ENCODE peak calls at places on chromosomes 1 and 21, in six cellular contexts. D is keratinocyte, Q is endothelial cell, L is tibial artery, R is GM12864, Z is cardiac muscle cell. F is an unnamed sample.

GRCh38 chr1:51768971-51769601 is 109.4 kb downstream of the NRDC start:
- DNase-seq in R (peak; percentile 34), D (no peak), L (no peak), Z (peak; percentile 81), Q (no peak), F (peak; percentile 60)

GRCh38 chr1:161810780-161811179 is 44.7 kb downstream of the ATF6 start:
- DNase-seq in D (no peak), Q (no peak), L (no peak), R (no peak), Z (no peak), F (no peak)

GRCh38 chr1:19154876-19155275 is 55.2 kb downstream of the UBR4 start:
- DNase-seq in Z (no peak), L (no peak), R (no peak), Q (no peak), D (no peak), F (no peak)

GRCh38 chr1:232162001-232162400 is 467.9 kb downstream of the SIPA1L2 start:
- DNase-seq in R (no peak), L (no peak), Z (no peak), Q (no peak), D (no peak), F (no peak)

GRCh38 chr1:19220080-19220846 is 10.2 kb upstream of the UBR4 start:
- DNase-seq in L (peak; percentile 24), Z (no peak), Q (no peak), D (no peak), R (no peak), F (no peak)

GRCh38 chr1:33736496-33736895 is 127.4 kb upstream of the HMGB4 start:
- DNase-seq in Z (no peak), D (no peak), L (no peak), R (no peak), Q (no peak), F (no peak)

GRCh38 chr1:37237948-37238347 is 203.6 kb upstream of the GRIK3 start:
- DNase-seq in Q (no peak), L (no peak), R (no peak), D (no peak), Z (no peak), F (no peak)

GRCh38 chr1:93670141-93670540 is 11.5 kb downstream of the BCAR3 start:
- DNase-seq in Q (no peak), Z (peak; percentile 90), D (no peak), L (no peak), R (no peak), F (no peak)

GRCh38 chr1:32546611-32547010 is 7.4 kb downstream of the ZBTB8A start:
- DNase-seq in Z (no peak), R (no peak), D (no peak), L (peak; percentile 7), Q (no peak), F (no peak)

GRCh38 chr21:46482225-46482845 is 23.6 kb downstream of the DIP2A start:
- DNase-seq in R (no peak), Z (no peak), D (no peak), Q (no peak), L (no peak), F (no peak)

GRCh38 chr21:41951876-41952567 is 1.8 kb downstream of the C2CD2 start:
- DNase-seq in L (no peak), D (no peak), R (no peak), Z (no peak), Q (no peak), F (no peak)

GRCh38 chr1:157442065-157442464 is 110.2 kb downstream of the FCRL5 start:
- DNase-seq in D (no peak), R (no peak), L (no peak), Q (no peak), Z (no peak), F (no peak)

GRCh38 chr1:172510479-172510878 is 22.5 kb upstream of the SUCO start:
- DNase-seq in Z (no peak), D (no peak), L (no peak), R (no peak), Q (no peak), F (no peak)

GRCh38 chr1:210691039-210691438 is 362.3 kb downstream of the HHAT start:
- DNase-seq in Z (no peak), Q (no peak), D (no peak), L (no peak), R (no peak), F (no peak)

GRCh38 chr1:923131-923990 is at the start of gene SAMD11:
- DNase-seq in D (no peak), L (peak; percentile 90), R (no peak), Q (peak; percentile 65), Z (peak; percentile 91), F (no peak)

GRCh38 chr1:209805875-209806760 is at the start of gene IRF6:
- DNase-seq in R (no peak), D (no peak), L (peak; percentile 84), Z (peak; percentile 83), Q (peak; percentile 80), F (peak; percentile 86)

GRCh38 chr21:32728455-32729237 is 833 bp upstream of the SYNJ1 start:
- DNase-seq in L (no peak), R (no peak), Q (no peak), D (no peak), Z (no peak), F (no peak)

GRCh38 chr1:51237714-51238403 is 1.8 kb downstream of the RNF11 start:
- DNase-seq in Q (no peak), R (no peak), L (no peak), Z (peak; percentile 27), D (no peak), F (no peak)

GRCh38 chr1:207672525-207673130 is 27.7 kb downstream of the CR1L start:
- DNase-seq in D (no peak), Z (no peak), Q (peak; percentile 24), L (no peak), R (no peak), F (peak; percentile 28)

GRCh38 chr1:15835205-15835740 is 12.2 kb upstream of the SPEN start:
- DNase-seq in L (no peak), R (no peak), Q (no peak), D (no peak), Z (no peak), F (no peak)

GRCh38 chr1:214899908-214900470 is 182.5 kb upstream of the KCNK2 start:
- DNase-seq in Z (no peak), L (no peak), Q (no peak), R (no peak), D (no peak), F (no peak)

GRCh38 chr1:217133958-217134856 is 411.0 kb upstream of the ESRRG start:
- DNase-seq in R (no peak), D (no peak), Z (peak; percentile 32), Q (peak; percentile 31), L (no peak), F (peak; percentile 8)

GRCh38 chr1:237851209-237851845 is 39.4 kb downstream of the ZP4 start:
- DNase-seq in L (no peak), R (no peak), D (no peak), Q (peak; percentile 71), Z (peak; percentile 42), F (peak; percentile 19)
- TF ChIP-seq CTCF in L (peak; percentile 13), R (peak; percentile 60), D (peak; percentile 91), Q (peak; percentile 82), Z (peak; percentile 43), F (peak; percentile 40)

DNA sequence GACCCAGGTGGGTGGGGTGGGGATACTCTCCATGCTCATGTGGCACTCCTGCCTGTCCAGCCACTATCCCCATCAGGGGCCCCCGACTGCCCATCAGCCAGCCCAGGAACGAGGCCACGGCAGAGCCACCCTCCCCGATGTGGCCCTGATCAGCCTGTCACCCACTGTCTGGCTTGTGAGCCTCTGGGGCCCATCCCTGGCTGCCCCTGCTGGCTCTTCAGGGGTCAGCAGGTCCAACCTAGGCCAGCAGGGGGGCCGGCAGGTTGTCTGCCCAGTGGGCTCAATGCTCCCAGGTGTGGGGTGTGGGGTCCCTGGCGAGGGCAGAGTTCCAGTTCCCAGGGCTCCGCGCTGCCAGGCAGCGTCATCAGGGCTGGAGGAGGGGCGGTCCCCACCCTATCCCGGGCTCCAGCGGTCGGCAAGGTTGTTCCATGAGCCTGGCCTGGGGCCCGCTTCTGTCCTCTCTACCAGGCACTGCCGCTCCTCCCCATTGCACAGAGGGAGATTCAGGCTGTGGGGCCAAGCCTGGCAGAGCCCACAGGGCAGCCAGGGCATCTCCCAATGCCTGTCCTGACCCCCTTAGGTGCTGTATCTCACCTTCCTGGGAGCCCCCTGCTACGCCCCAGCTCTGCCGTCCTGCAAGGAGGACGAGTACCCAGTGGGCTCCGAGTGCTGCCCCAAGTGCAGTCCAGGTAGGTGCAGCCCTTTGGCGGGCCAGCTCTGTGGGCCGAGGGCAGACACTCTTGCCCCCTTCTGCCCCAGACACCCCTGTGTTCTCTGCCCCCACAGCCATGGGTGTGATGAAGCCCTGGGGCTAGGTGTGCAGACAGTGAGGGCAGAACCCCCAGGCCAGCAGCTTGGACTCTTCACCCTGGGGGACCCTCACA is 1.2 kb downstream of the TNFRSF14 start:
- DNase-seq in L (no peak), R (no peak), D (no peak), Z (no peak), Q (no peak), F (no peak)
- TF ChIP-seq CTCF in L (no peak), R (peak; percentile 32), D (no peak), Z (no peak), Q (no peak), F (peak; percentile 16)

GRCh38 chr1:237470712-237471310 is 419.9 kb downstream of the ZP4 start:
- DNase-seq in Q (no peak), D (no peak), Z (no peak), L (no peak), R (no peak), F (no peak)
- TF ChIP-seq CTCF in Q (no peak), D (no peak), Z (no peak), L (no peak), R (no peak), F (no peak)

DNA sequence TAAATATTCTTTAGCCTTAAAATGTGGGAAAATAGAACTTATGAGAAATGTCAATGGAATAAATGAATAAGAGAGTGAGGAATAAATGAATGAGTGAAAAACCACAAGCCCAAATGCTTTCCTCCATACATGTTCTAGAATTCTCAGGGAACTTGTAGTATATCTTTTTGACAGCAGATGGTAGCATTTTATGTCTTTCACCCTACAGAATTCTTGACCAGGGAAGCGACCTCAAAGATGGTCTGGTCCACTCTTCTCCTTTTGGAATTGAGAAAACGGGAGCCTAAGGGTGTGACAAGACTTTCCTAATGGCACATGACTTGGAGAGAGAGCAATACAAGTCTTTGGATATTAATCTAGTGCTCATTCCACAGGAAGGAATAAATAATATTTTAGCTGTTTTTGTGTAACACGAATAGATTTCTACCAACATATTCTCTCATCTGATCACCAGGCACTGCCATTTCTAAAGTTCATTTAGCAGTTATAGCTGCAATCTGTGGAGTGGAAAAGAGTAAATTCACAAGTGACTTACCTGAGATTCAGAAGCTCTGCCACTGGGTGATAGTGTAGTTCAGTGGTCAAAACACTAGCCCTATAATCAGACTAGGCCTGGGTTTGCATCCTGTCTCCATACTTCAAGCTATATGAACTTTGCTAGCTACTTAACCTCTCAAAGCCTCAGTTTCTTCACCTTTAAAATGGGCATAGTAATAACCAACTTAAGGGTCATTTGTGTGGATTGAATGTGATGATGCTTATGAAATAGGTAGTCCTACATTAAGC is 15.0 kb upstream of the F5 start:
- DNase-seq in Z (peak; percentile 59), R (no peak), Q (no peak), D (no peak), L (no peak), F (peak; percentile 28)
- TF ChIP-seq CTCF in Z (peak; percentile 45), R (peak; percentile 45), Q (peak; percentile 34), D (no peak), L (peak; percentile 35), F (peak; percentile 54)

GRCh38 chr1:8871539-8871935 is 6.9 kb downstream of the ENO1 start:
- DNase-seq in R (no peak), Q (no peak), Z (no peak), L (no peak), D (no peak), F (no peak)
- TF ChIP-seq CTCF in R (peak; percentile 32), Q (peak; percentile 24), Z (peak; percentile 29), L (no peak), D (peak; percentile 69), F (no peak)